ENCODE peak calls at places on chromosomes 5 and 9, in nine cellular contexts. One of them, this sample, is unnamed.

GRCh38 chr9:120636194-120636957 is 56.4 kb upstream of the CDK5RAP2 start:
- DNase-seq in glutamatergic neuron: no peak
- DNase-seq in cardiac muscle cell: no peak
- DNase-seq in WTC11: no peak
- DNase-seq in type B pancreatic cell: no peak
- DNase-seq in Caco-2: no peak
- DNase-seq in HFFc6: no peak
- DNase-seq in brain microvascular endothelial cell: no peak
- DNase-seq in fibroblast of pulmonary artery: no peak
- DNase-seq in this sample: no peak

GRCh38 chr9:92438900-92439526 is 14.7 kb upstream of the OMD start:
- DNase-seq in glutamatergic neuron: no peak
- DNase-seq in cardiac muscle cell: peak
- DNase-seq in WTC11: no peak
- DNase-seq in type B pancreatic cell: no peak
- DNase-seq in Caco-2: no peak
- DNase-seq in HFFc6: peak
- DNase-seq in brain microvascular endothelial cell: no peak
- DNase-seq in fibroblast of pulmonary artery: peak
- DNase-seq in this sample: no peak

GRCh38 chr9:136695435-136695895 is 8.2 kb upstream of the AGPAT2 start:
- DNase-seq in glutamatergic neuron: no peak
- DNase-seq in cardiac muscle cell: no peak
- DNase-seq in WTC11: no peak
- DNase-seq in type B pancreatic cell: no peak
- DNase-seq in Caco-2: no peak
- DNase-seq in HFFc6: no peak
- DNase-seq in brain microvascular endothelial cell: no peak
- DNase-seq in fibroblast of pulmonary artery: no peak
- DNase-seq in this sample: no peak

GRCh38 chr9:113258282-113258681 is 17.1 kb downstream of the CDC26 start:
- DNase-seq in glutamatergic neuron: no peak
- DNase-seq in cardiac muscle cell: no peak
- DNase-seq in WTC11: no peak
- DNase-seq in type B pancreatic cell: no peak
- DNase-seq in Caco-2: no peak
- DNase-seq in HFFc6: no peak
- DNase-seq in brain microvascular endothelial cell: no peak
- DNase-seq in fibroblast of pulmonary artery: no peak
- DNase-seq in this sample: no peak

GRCh38 chr9:96423322-96423984 is 5.3 kb upstream of the ZNF367 start:
- DNase-seq in glutamatergic neuron: no peak
- DNase-seq in cardiac muscle cell: no peak
- DNase-seq in WTC11: no peak
- DNase-seq in type B pancreatic cell: no peak
- DNase-seq in Caco-2: no peak
- DNase-seq in HFFc6: no peak
- DNase-seq in brain microvascular endothelial cell: no peak
- DNase-seq in fibroblast of pulmonary artery: no peak
- DNase-seq in this sample: no peak

GRCh38 chr5:10297646-10298204 is 10.0 kb downstream of the CMBL start:
- DNase-seq in glutamatergic neuron: peak
- DNase-seq in cardiac muscle cell: no peak
- DNase-seq in WTC11: no peak
- DNase-seq in type B pancreatic cell: no peak
- DNase-seq in Caco-2: no peak
- DNase-seq in HFFc6: no peak
- DNase-seq in brain microvascular endothelial cell: no peak
- DNase-seq in fibroblast of pulmonary artery: no peak
- DNase-seq in this sample: no peak

GRCh38 chr9:31574006-31574750 is 810.3 kb upstream of the ACO1 start:
- DNase-seq in glutamatergic neuron: no peak
- DNase-seq in cardiac muscle cell: no peak
- DNase-seq in WTC11: no peak
- DNase-seq in type B pancreatic cell: no peak
- DNase-seq in Caco-2: no peak
- DNase-seq in HFFc6: no peak
- DNase-seq in brain microvascular endothelial cell: peak
- DNase-seq in fibroblast of pulmonary artery: peak
- DNase-seq in this sample: no peak

GRCh38 chr5:39024005-39024404 is 50.2 kb downstream of the RICTOR start:
- DNase-seq in glutamatergic neuron: peak
- DNase-seq in cardiac muscle cell: no peak
- DNase-seq in WTC11: peak
- DNase-seq in type B pancreatic cell: no peak
- DNase-seq in Caco-2: no peak
- DNase-seq in HFFc6: no peak
- DNase-seq in brain microvascular endothelial cell: peak
- DNase-seq in fibroblast of pulmonary artery: no peak
- DNase-seq in this sample: no peak

GRCh38 chr5:167208911-167209310 is 1082.5 kb upstream of the WWC1 start:
- DNase-seq in glutamatergic neuron: no peak
- DNase-seq in cardiac muscle cell: peak
- DNase-seq in WTC11: no peak
- DNase-seq in type B pancreatic cell: no peak
- DNase-seq in Caco-2: no peak
- DNase-seq in HFFc6: no peak
- DNase-seq in brain microvascular endothelial cell: no peak
- DNase-seq in fibroblast of pulmonary artery: peak
- DNase-seq in this sample: no peak

GRCh38 chr9:93486269-93486668 is 32.9 kb upstream of the FAM120AOS start:
- DNase-seq in glutamatergic neuron: no peak
- DNase-seq in cardiac muscle cell: no peak
- DNase-seq in WTC11: no peak
- DNase-seq in type B pancreatic cell: no peak
- DNase-seq in Caco-2: no peak
- DNase-seq in HFFc6: no peak
- DNase-seq in brain microvascular endothelial cell: no peak
- DNase-seq in fibroblast of pulmonary artery: no peak
- DNase-seq in this sample: no peak

GRCh38 chr9:69427286-69427685 is 102.3 kb downstream of the ENTREP1 start:
- DNase-seq in glutamatergic neuron: no peak
- DNase-seq in cardiac muscle cell: no peak
- DNase-seq in WTC11: no peak
- DNase-seq in type B pancreatic cell: no peak
- DNase-seq in Caco-2: no peak
- DNase-seq in HFFc6: no peak
- DNase-seq in brain microvascular endothelial cell: no peak
- DNase-seq in fibroblast of pulmonary artery: no peak
- DNase-seq in this sample: no peak

GRCh38 chr9:114035845-114036785 is 42.0 kb downstream of the AMBP start:
- DNase-seq in glutamatergic neuron: no peak
- DNase-seq in cardiac muscle cell: no peak
- DNase-seq in WTC11: no peak
- DNase-seq in type B pancreatic cell: peak
- DNase-seq in Caco-2: no peak
- DNase-seq in HFFc6: no peak
- DNase-seq in brain microvascular endothelial cell: no peak
- DNase-seq in fibroblast of pulmonary artery: no peak
- DNase-seq in this sample: peak

GRCh38 chr9:87427851-87428506 is 69.7 kb upstream of the DAPK1 start:
- DNase-seq in glutamatergic neuron: no peak
- DNase-seq in cardiac muscle cell: no peak
- DNase-seq in WTC11: no peak
- DNase-seq in type B pancreatic cell: no peak
- DNase-seq in Caco-2: peak
- DNase-seq in HFFc6: no peak
- DNase-seq in brain microvascular endothelial cell: no peak
- DNase-seq in fibroblast of pulmonary artery: no peak
- DNase-seq in this sample: no peak

GRCh38 chr9:113579270-113580040 is 115.9 kb downstream of the RGS3 start:
- DNase-seq in glutamatergic neuron: no peak
- DNase-seq in cardiac muscle cell: no peak
- DNase-seq in WTC11: no peak
- DNase-seq in type B pancreatic cell: no peak
- DNase-seq in Caco-2: no peak
- DNase-seq in HFFc6: no peak
- DNase-seq in brain microvascular endothelial cell: peak
- DNase-seq in fibroblast of pulmonary artery: no peak
- DNase-seq in this sample: peak

GRCh38 chr9:127175764-127176163 is 53.3 kb upstream of the ANGPTL2 start:
- DNase-seq in glutamatergic neuron: peak
- DNase-seq in cardiac muscle cell: no peak
- DNase-seq in WTC11: no peak
- DNase-seq in type B pancreatic cell: peak
- DNase-seq in Caco-2: peak
- DNase-seq in HFFc6: no peak
- DNase-seq in brain microvascular endothelial cell: no peak
- DNase-seq in fibroblast of pulmonary artery: no peak
- DNase-seq in this sample: no peak

GRCh38 chr9:134304306-134304705 is 21.9 kb upstream of the RXRA start:
- DNase-seq in glutamatergic neuron: peak
- DNase-seq in cardiac muscle cell: no peak
- DNase-seq in WTC11: no peak
- DNase-seq in type B pancreatic cell: no peak
- DNase-seq in Caco-2: no peak
- DNase-seq in HFFc6: no peak
- DNase-seq in brain microvascular endothelial cell: no peak
- DNase-seq in fibroblast of pulmonary artery: no peak
- DNase-seq in this sample: no peak

GRCh38 chr5:135559342-135559741 is 19.4 kb downstream of the CXCL14 start:
- DNase-seq in glutamatergic neuron: no peak
- DNase-seq in cardiac muscle cell: no peak
- DNase-seq in WTC11: no peak
- DNase-seq in type B pancreatic cell: no peak
- DNase-seq in Caco-2: peak
- DNase-seq in HFFc6: no peak
- DNase-seq in brain microvascular endothelial cell: peak
- DNase-seq in fibroblast of pulmonary artery: no peak
- DNase-seq in this sample: no peak

GRCh38 chr5:56282241-56282640 is 49.1 kb upstream of the ANKRD55 start:
- DNase-seq in glutamatergic neuron: no peak
- DNase-seq in cardiac muscle cell: no peak
- DNase-seq in WTC11: no peak
- DNase-seq in type B pancreatic cell: no peak
- DNase-seq in Caco-2: no peak
- DNase-seq in HFFc6: no peak
- DNase-seq in brain microvascular endothelial cell: no peak
- DNase-seq in fibroblast of pulmonary artery: no peak
- DNase-seq in this sample: no peak

GRCh38 chr5:57939771-57940170 is 457.2 kb upstream of the ACTBL2 start:
- DNase-seq in glutamatergic neuron: no peak
- DNase-seq in cardiac muscle cell: no peak
- DNase-seq in WTC11: no peak
- DNase-seq in type B pancreatic cell: no peak
- DNase-seq in Caco-2: no peak
- DNase-seq in HFFc6: no peak
- DNase-seq in brain microvascular endothelial cell: no peak
- DNase-seq in fibroblast of pulmonary artery: no peak
- DNase-seq in this sample: no peak

GRCh38 chr9:32351845-32352244 is 32.6 kb upstream of the ACO1 start:
- DNase-seq in glutamatergic neuron: peak
- DNase-seq in cardiac muscle cell: peak
- DNase-seq in WTC11: peak
- DNase-seq in type B pancreatic cell: no peak
- DNase-seq in Caco-2: no peak
- DNase-seq in HFFc6: no peak
- DNase-seq in brain microvascular endothelial cell: no peak
- DNase-seq in fibroblast of pulmonary artery: no peak
- DNase-seq in this sample: no peak

GRCh38 chr5:137502632-137503031 is 3.5 kb upstream of the SPOCK1 start:
- DNase-seq in glutamatergic neuron: no peak
- DNase-seq in cardiac muscle cell: no peak
- DNase-seq in WTC11: no peak
- DNase-seq in type B pancreatic cell: no peak
- DNase-seq in Caco-2: no peak
- DNase-seq in HFFc6: no peak
- DNase-seq in brain microvascular endothelial cell: no peak
- DNase-seq in fibroblast of pulmonary artery: no peak
- DNase-seq in this sample: no peak

GRCh38 chr5:153752890-153753289 is 262.4 kb downstream of the GRIA1 start:
- DNase-seq in glutamatergic neuron: no peak
- DNase-seq in cardiac muscle cell: peak
- DNase-seq in WTC11: no peak
- DNase-seq in type B pancreatic cell: no peak
- DNase-seq in Caco-2: no peak
- DNase-seq in HFFc6: no peak
- DNase-seq in brain microvascular endothelial cell: no peak
- DNase-seq in fibroblast of pulmonary artery: peak
- DNase-seq in this sample: no peak
- TF ChIP-seq CTCF in glutamatergic neuron: no peak
- TF ChIP-seq CTCF in cardiac muscle cell: no peak
- TF ChIP-seq CTCF in WTC11: no peak
- TF ChIP-seq CTCF in type B pancreatic cell: no peak
- TF ChIP-seq CTCF in Caco-2: no peak
- TF ChIP-seq CTCF in HFFc6: no peak
- TF ChIP-seq CTCF in brain microvascular endothelial cell: no peak
- TF ChIP-seq CTCF in fibroblast of pulmonary artery: no peak
- TF ChIP-seq CTCF in this sample: no peak

GRCh38 chr9:71355884-71356283 is 234.5 kb upstream of the TRPM3 start:
- DNase-seq in glutamatergic neuron: no peak
- DNase-seq in cardiac muscle cell: no peak
- DNase-seq in WTC11: peak
- DNase-seq in type B pancreatic cell: no peak
- DNase-seq in Caco-2: no peak
- DNase-seq in HFFc6: no peak
- DNase-seq in brain microvascular endothelial cell: no peak
- DNase-seq in fibroblast of pulmonary artery: no peak
- DNase-seq in this sample: no peak
- TF ChIP-seq CTCF in glutamatergic neuron: no peak
- TF ChIP-seq CTCF in cardiac muscle cell: no peak
- TF ChIP-seq CTCF in WTC11: peak
- TF ChIP-seq CTCF in type B pancreatic cell: peak
- TF ChIP-seq CTCF in Caco-2: no peak
- TF ChIP-seq CTCF in HFFc6: no peak
- TF ChIP-seq CTCF in brain microvascular endothelial cell: no peak
- TF ChIP-seq CTCF in fibroblast of pulmonary artery: no peak
- TF ChIP-seq CTCF in this sample: no peak

GRCh38 chr5:150296496-150296895 is 6.2 kb downstream of the ARSI start:
- DNase-seq in glutamatergic neuron: no peak
- DNase-seq in cardiac muscle cell: no peak
- DNase-seq in WTC11: no peak
- DNase-seq in type B pancreatic cell: no peak
- DNase-seq in Caco-2: no peak
- DNase-seq in HFFc6: no peak
- DNase-seq in brain microvascular endothelial cell: no peak
- DNase-seq in fibroblast of pulmonary artery: no peak
- DNase-seq in this sample: no peak
- TF ChIP-seq CTCF in glutamatergic neuron: no peak
- TF ChIP-seq CTCF in cardiac muscle cell: no peak
- TF ChIP-seq CTCF in WTC11: no peak
- TF ChIP-seq CTCF in type B pancreatic cell: no peak
- TF ChIP-seq CTCF in Caco-2: no peak
- TF ChIP-seq CTCF in HFFc6: no peak
- TF ChIP-seq CTCF in brain microvascular endothelial cell: no peak
- TF ChIP-seq CTCF in fibroblast of pulmonary artery: no peak
- TF ChIP-seq CTCF in this sample: no peak

DNA sequence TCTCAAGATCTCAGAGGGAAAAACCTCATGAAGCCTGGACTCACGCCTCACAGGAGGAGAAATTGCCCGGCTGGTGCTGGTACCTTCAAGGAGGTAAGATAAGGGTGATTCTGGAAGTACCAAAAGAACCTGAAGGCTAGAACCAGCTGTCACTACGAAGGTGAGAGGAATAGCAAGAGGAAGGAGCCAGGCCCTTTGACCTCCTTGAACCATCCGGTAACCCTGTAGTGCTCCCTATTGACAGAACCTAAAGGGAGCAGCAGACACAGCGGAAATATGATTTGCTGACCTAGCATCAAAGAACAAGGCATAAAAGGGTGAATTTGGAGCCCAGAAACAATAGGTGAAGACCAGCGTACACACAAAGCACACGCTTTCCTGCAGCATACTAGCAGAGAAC is 92.2 kb downstream of the DOCK8 start:
- DNase-seq in glutamatergic neuron: no peak
- DNase-seq in cardiac muscle cell: peak
- DNase-seq in WTC11: peak
- DNase-seq in type B pancreatic cell: no peak
- DNase-seq in Caco-2: no peak
- DNase-seq in HFFc6: no peak
- DNase-seq in brain microvascular endothelial cell: no peak
- DNase-seq in fibroblast of pulmonary artery: no peak
- DNase-seq in this sample: peak
- TF ChIP-seq CTCF in glutamatergic neuron: no peak
- TF ChIP-seq CTCF in cardiac muscle cell: no peak
- TF ChIP-seq CTCF in WTC11: no peak
- TF ChIP-seq CTCF in type B pancreatic cell: no peak
- TF ChIP-seq CTCF in Caco-2: no peak
- TF ChIP-seq CTCF in HFFc6: no peak
- TF ChIP-seq CTCF in brain microvascular endothelial cell: no peak
- TF ChIP-seq CTCF in fibroblast of pulmonary artery: no peak
- TF ChIP-seq CTCF in this sample: peak